ENCODE peak calls at places on chromosomes 2 and 18, in ten cellular contexts. B, M, N, Z, W, V, Q, A, I and F are unnamed samples.

GRCh38 chr18:79782566-79783308 is 15.0 kb upstream of the KCNG2 start:
- DNase-seq in W (no peak), N (no peak), A (no peak), Q (peak), I (no peak), M (no peak), V (no peak), B (no peak), Z (no peak), F (no peak)

GRCh38 chr2:96538487-96539214 is 2.1 kb downstream of the ARID5A start:
- DNase-seq in B (no peak), V (peak), Q (no peak), A (peak), W (no peak), Z (no peak), M (no peak), I (no peak), N (peak), F (peak)

GRCh38 chr2:149399934-149400615 is 69.7 kb downstream of the LYPD6 start:
- DNase-seq in M (no peak), Z (no peak), V (no peak), B (no peak), W (no peak), I (peak), N (no peak), A (no peak), Q (no peak), F (no peak)

GRCh38 chr2:232400244-232401015 is 6.2 kb upstream of the ALPG start:
- DNase-seq in I (no peak), N (no peak), A (no peak), Q (no peak), V (no peak), B (no peak), W (no peak), M (no peak), Z (no peak), F (no peak)

GRCh38 chr2:178306351-178307073 is 112.2 kb downstream of the OSBPL6 start:
- DNase-seq in M (no peak), V (no peak), A (peak), Q (no peak), W (peak), I (peak), B (peak), N (peak), Z (peak), F (no peak)

GRCh38 chr2:213084261-213084660 is 67.2 kb downstream of the IKZF2 start:
- DNase-seq in I (no peak), M (no peak), B (no peak), W (no peak), Z (no peak), A (no peak), Q (no peak), N (no peak), V (no peak), F (no peak)

GRCh38 chr2:73112026-73112912 is 479 bp downstream of the RAB11FIP5 start:
- DNase-seq in M (no peak), A (no peak), I (peak), B (peak), Z (no peak), Q (no peak), V (no peak), N (peak), W (peak), F (peak)

GRCh38 chr18:23356416-23356815 is 96.7 kb upstream of the RIOK3 start:
- DNase-seq in N (no peak), M (no peak), A (no peak), B (no peak), V (no peak), Q (no peak), W (no peak), I (no peak), Z (no peak), F (no peak)

GRCh38 chr2:26727641-26728561 is 35.4 kb downstream of the KCNK3 start:
- DNase-seq in M (no peak), N (no peak), V (no peak), Z (no peak), Q (no peak), B (no peak), I (no peak), W (no peak), A (no peak), F (no peak)

GRCh38 chr18:42814618-42815017 is 300.9 kb downstream of the RIT2 start:
- DNase-seq in I (no peak), V (no peak), A (no peak), Z (no peak), W (no peak), B (no peak), N (no peak), M (no peak), Q (no peak), F (no peak)

GRCh38 chr2:72685666-72686065 is 140.2 kb downstream of the EXOC6B start:
- DNase-seq in M (no peak), W (no peak), Q (no peak), V (no peak), I (no peak), Z (peak), N (no peak), B (no peak), A (no peak), F (no peak)

GRCh38 chr2:3789246-3789645 is 85.9 kb downstream of the DCDC2C start:
- DNase-seq in V (no peak), Z (peak), M (no peak), A (no peak), B (no peak), N (no peak), I (no peak), Q (no peak), W (peak), F (no peak)

GRCh38 chr18:33483908-33484307 is 43.4 kb upstream of the CCDC178 start:
- DNase-seq in A (no peak), B (no peak), I (no peak), M (no peak), V (no peak), Q (no peak), Z (no peak), W (no peak), N (no peak), F (no peak)